ENCODE peak calls at places on chromosomes 16 and 17, in nine cellular contexts. I, M, Y, O, D, W, S, U and L are unnamed samples.

GRCh38 chr17:50281739-50282401 is 7.6 kb downstream of the TMEM92 start:
- DNase-seq in I (no peak), M (peak; percentile 8), Y (no peak), O (no peak), D (no peak), W (no peak), S (no peak), U (no peak), L (no peak)

GRCh38 chr17:60598001-60598736 is 1.8 kb upstream of the PPM1D start:
- DNase-seq in I (no peak), M (no peak), Y (no peak), O (no peak), D (no peak), W (no peak), S (no peak), U (no peak), L (no peak)

GRCh38 chr17:67392111-67392510 is 15.0 kb downstream of the PITPNC1 start:
- DNase-seq in I (no peak), M (no peak), Y (no peak), O (no peak), D (no peak), W (no peak), S (no peak), U (no peak), L (no peak)

GRCh38 chr16:535446-536405 is 8.2 kb downstream of the CAPN15 start:
- DNase-seq in I (peak; percentile 76), M (peak; percentile 91), Y (no peak), O (no peak), D (no peak), W (peak; percentile 99), S (peak; percentile 61), U (no peak), L (no peak)

GRCh38 chr17:74566132-74566753 is 1.1 kb downstream of the CD300H start:
- DNase-seq in I (peak; percentile 30), M (no peak), Y (no peak), O (no peak), D (peak; percentile 61), W (peak; percentile 22), S (peak; percentile 28), U (no peak), L (no peak)

GRCh38 chr17:27323538-27324212 is 29.8 kb downstream of the WSB1 start:
- DNase-seq in I (peak; percentile 33), M (peak; percentile 85), Y (peak; percentile 86), O (peak; percentile 86), D (no peak), W (peak; percentile 77), S (peak; percentile 65), U (no peak), L (peak; percentile 71)

GRCh38 chr17:38333635-38334295 is 10.0 kb downstream of the GPR179 start:
- DNase-seq in I (no peak), M (peak; percentile 61), Y (no peak), O (peak; percentile 56), D (peak; percentile 75), W (peak; percentile 47), S (no peak), U (peak; percentile 70), L (no peak)

GRCh38 chr17:77923776-77924513 is 34.6 kb upstream of the TNRC6C start:
- DNase-seq in I (no peak), M (no peak), Y (no peak), O (no peak), D (no peak), W (no peak), S (no peak), U (no peak), L (no peak)

GRCh38 chr16:30551781-30552180 is 6.4 kb downstream of the ZNF764 start:
- DNase-seq in I (no peak), M (no peak), Y (no peak), O (peak; percentile 71), D (no peak), W (no peak), S (no peak), U (no peak), L (no peak)

GRCh38 chr17:28948873-28949184 is 2.5 kb downstream of the PHF12 start:
- DNase-seq in I (no peak), M (no peak), Y (no peak), O (no peak), D (no peak), W (no peak), S (no peak), U (no peak), L (no peak)

GRCh38 chr16:4322121-4323035 is 6.5 kb downstream of the GLIS2 start:
- DNase-seq in I (no peak), M (peak; percentile 55), Y (no peak), O (no peak), D (no peak), W (no peak), S (no peak), U (no peak), L (peak; percentile 58)

GRCh38 chr17:72063756-72064461 is 56.9 kb upstream of the SOX9 start:
- DNase-seq in I (no peak), M (no peak), Y (no peak), O (no peak), D (no peak), W (no peak), S (no peak), U (no peak), L (no peak)

GRCh38 chr17:59840908-59841666 is 51.7 kb downstream of the TUBD1 start:
- DNase-seq in I (peak; percentile 73), M (no peak), Y (no peak), O (no peak), D (no peak), W (no peak), S (no peak), U (no peak), L (no peak)

GRCh38 chr17:17141860-17142552 is 64.1 kb downstream of the PLD6 start:
- DNase-seq in I (peak; percentile 33), M (peak; percentile 77), Y (no peak), O (no peak), D (peak; percentile 69), W (no peak), S (peak; percentile 36), U (no peak), L (no peak)

GRCh38 chr16:68331879-68332410 is 21.1 kb downstream of the PRMT7 start:
- DNase-seq in I (peak; percentile 63), M (no peak), Y (no peak), O (no peak), D (no peak), W (no peak), S (no peak), U (no peak), L (no peak)

GRCh38 chr16:57289391-57290257 is 5.2 kb upstream of the PLLP start:
- DNase-seq in I (peak; percentile 49), M (no peak), Y (no peak), O (no peak), D (no peak), W (no peak), S (no peak), U (peak; percentile 51), L (no peak)

GRCh38 chr16:27259710-27260109 is 8.9 kb downstream of the NSMCE1 start:
- DNase-seq in I (no peak), M (no peak), Y (no peak), O (no peak), D (no peak), W (no peak), S (no peak), U (no peak), L (no peak)

GRCh38 chr17:18225562-18226283 is at the start of gene LLGL1:
- DNase-seq in I (peak; percentile 34), M (no peak), Y (no peak), O (no peak), D (no peak), W (no peak), S (no peak), U (no peak), L (peak; percentile 45)

GRCh38 chr17:68777243-68777855 is 176.2 kb upstream of the FAM20A start:
- DNase-seq in I (peak; percentile 85), M (peak; percentile 65), Y (peak; percentile 67), O (no peak), D (peak; percentile 71), W (peak; percentile 39), S (peak; percentile 61), U (no peak), L (no peak)

GRCh38 chr16:50547944-50548658 is at the start of gene NKD1:
- DNase-seq in I (peak; percentile 35), M (peak; percentile 79), Y (peak; percentile 71), O (peak; percentile 69), D (peak; percentile 91), W (peak; percentile 59), S (peak; percentile 56), U (peak; percentile 92), L (no peak)

DNA sequence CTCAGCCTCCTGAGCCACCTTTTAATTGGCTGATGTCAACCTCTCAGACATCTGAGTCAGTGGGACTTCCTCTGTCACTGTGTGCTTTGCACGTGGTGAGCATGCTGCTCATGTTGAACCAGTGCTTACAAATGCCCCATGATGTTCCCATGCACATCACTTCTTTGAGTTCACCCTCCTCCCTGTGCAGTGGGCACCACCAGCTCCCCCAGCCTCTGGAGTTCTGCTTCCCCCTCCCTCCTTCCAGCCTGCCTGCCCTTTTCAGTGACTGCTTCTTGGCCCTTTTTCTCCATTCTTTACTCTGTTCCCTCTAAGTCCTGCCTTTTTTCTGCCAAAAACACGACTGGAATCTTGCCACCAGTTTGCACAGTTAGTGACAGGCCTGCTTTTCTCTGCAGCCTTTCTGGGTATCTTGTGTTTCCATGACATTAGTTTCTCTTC is 41.6 kb downstream of the USP10 start:
- DNase-seq in I (no peak), M (no peak), Y (no peak), O (no peak), D (no peak), W (no peak), S (no peak), U (no peak), L (no peak)
- H3K4me1 ChIP-seq in I (peaks cover 33% of the 10 kb centered on the region), M (peaks cover 27% of the 10 kb centered on the region), Y (peaks cover 14% of the 10 kb centered on the region), O (peaks cover 48% of the 10 kb centered on the region), D (peaks cover 23% of the 10 kb centered on the region), W (peaks cover 19% of the 10 kb centered on the region), S (no peaks in the 10 kb centered on the region), U (no peaks in the 10 kb centered on the region), L (peaks cover 42% of the 10 kb centered on the region)

GRCh38 chr17:19265755-19266154 is 28.6 kb downstream of the EPN2 start:
- DNase-seq in I (no peak), M (no peak), Y (no peak), O (no peak), D (no peak), W (no peak), S (no peak), U (no peak), L (no peak)
- H3K4me1 ChIP-seq in I (peaks cover 23% of the 10 kb centered on the region), M (peaks cover 68% of the 10 kb centered on the region), Y (peaks cover 64% of the 10 kb centered on the region), O (peaks cover 91% of the 10 kb centered on the region), D (peaks cover 28% of the 10 kb centered on the region), W (peaks cover 8% of the 10 kb centered on the region), S (peaks cover 35% of the 10 kb centered on the region), U (peaks cover 3% of the 10 kb centered on the region), L (peaks cover 13% of the 10 kb centered on the region)

GRCh38 chr17:45125509-45125908 is 6.8 kb downstream of the PLCD3 start:
- DNase-seq in I (no peak), M (no peak), Y (no peak), O (no peak), D (no peak), W (no peak), S (no peak), U (no peak), L (no peak)
- H3K4me1 ChIP-seq in I (peaks cover 57% of the 10 kb centered on the region), M (peaks cover 62% of the 10 kb centered on the region), Y (peaks cover 25% of the 10 kb centered on the region), O (peaks cover 57% of the 10 kb centered on the region), D (peaks cover 14% of the 10 kb centered on the region), W (peaks cover 75% of the 10 kb centered on the region), S (peaks cover 43% of the 10 kb centered on the region), U (peaks cover 3% of the 10 kb centered on the region), L (peaks cover 62% of the 10 kb centered on the region)

GRCh38 chr16:23355106-23355670 is 53.1 kb downstream of the SCNN1B start:
- DNase-seq in I (no peak), M (no peak), Y (no peak), O (peak; percentile 19), D (no peak), W (no peak), S (no peak), U (peak; percentile 59), L (no peak)
- H3K4me1 ChIP-seq in I (no peaks in the 10 kb centered on the region), M (no peaks in the 10 kb centered on the region), Y (no peaks in the 10 kb centered on the region), O (no peaks in the 10 kb centered on the region), D (no peaks in the 10 kb centered on the region), W (no peaks in the 10 kb centered on the region), S (no peaks in the 10 kb centered on the region), U (no peaks in the 10 kb centered on the region), L (no peaks in the 10 kb centered on the region)

GRCh38 chr16:86432048-86432447 is 78.3 kb upstream of the FOXF1 start:
- DNase-seq in I (no peak), M (no peak), Y (no peak), O (no peak), D (no peak), W (no peak), S (no peak), U (no peak), L (no peak)
- H3K4me1 ChIP-seq in I (peaks cover 6% of the 10 kb centered on the region), M (no peaks in the 10 kb centered on the region), Y (no peaks in the 10 kb centered on the region), O (no peaks in the 10 kb centered on the region), D (peaks cover 11% of the 10 kb centered on the region), W (no peaks in the 10 kb centered on the region), S (no peaks in the 10 kb centered on the region), U (no peaks in the 10 kb centered on the region), L (no peaks in the 10 kb centered on the region)